ENCODE peak calls at places on chromosome 2, in five cellular contexts. One of them, this sample, is unnamed.
A peak's percentile ranks its signal among the peaks of the same experiment; 100 is the strongest.

GRCh38 chr2:98483257-98483861 is 38.7 kb downstream of the INPP4A start:
- DNase-seq in GM18507: no peak
- DNase-seq in activated T-helper 1 cell treated with anti-CD3 and anti-CD28 coated beads, Interleukin-2, amount 50 U/mL, for 16 hours: no peak
- DNase-seq in RPMI7951: no peak
- DNase-seq in SW480: no peak
- DNase-seq in this sample: no peak

GRCh38 chr2:135762530-135762929 is 20.9 kb downstream of the UBXN4 start:
- DNase-seq in SW480: no peak
- DNase-seq in activated T-helper 1 cell treated with anti-CD3 and anti-CD28 coated beads, Interleukin-2, amount 50 U/mL, for 16 hours: no peak
- DNase-seq in GM18507: no peak
- DNase-seq in RPMI7951: no peak
- DNase-seq in this sample: no peak

GRCh38 chr2:157476915-157477709 is 33.2 kb upstream of the CYTIP start:
- DNase-seq in SW480: no peak
- DNase-seq in RPMI7951: no peak
- DNase-seq in GM18507: no peak
- DNase-seq in activated T-helper 1 cell treated with anti-CD3 and anti-CD28 coated beads, Interleukin-2, amount 50 U/mL, for 16 hours: no peak
- DNase-seq in this sample: peak; percentile 59

GRCh38 chr2:185608799-185609198 is 129.8 kb upstream of the FSIP2 start:
- DNase-seq in GM18507: no peak
- DNase-seq in activated T-helper 1 cell treated with anti-CD3 and anti-CD28 coated beads, Interleukin-2, amount 50 U/mL, for 16 hours: no peak
- DNase-seq in RPMI7951: peak; percentile 25
- DNase-seq in SW480: peak; percentile 5
- DNase-seq in this sample: no peak

GRCh38 chr2:240503375-240503774 is 54.4 kb downstream of the ANKMY1 start:
- DNase-seq in RPMI7951: no peak
- DNase-seq in SW480: no peak
- DNase-seq in GM18507: no peak
- DNase-seq in activated T-helper 1 cell treated with anti-CD3 and anti-CD28 coated beads, Interleukin-2, amount 50 U/mL, for 16 hours: no peak
- DNase-seq in this sample: no peak

GRCh38 chr2:26245810-26246209 is 1.1 kb downstream of the HADHB start:
- DNase-seq in SW480: peak; percentile 46
- DNase-seq in RPMI7951: peak; percentile 37
- DNase-seq in activated T-helper 1 cell treated with anti-CD3 and anti-CD28 coated beads, Interleukin-2, amount 50 U/mL, for 16 hours: no peak
- DNase-seq in GM18507: no peak
- DNase-seq in this sample: peak; percentile 31

GRCh38 chr2:42856891-42857632 is 64.7 kb upstream of the HAAO start:
- DNase-seq in SW480: peak; percentile 97
- DNase-seq in activated T-helper 1 cell treated with anti-CD3 and anti-CD28 coated beads, Interleukin-2, amount 50 U/mL, for 16 hours: no peak
- DNase-seq in GM18507: no peak
- DNase-seq in RPMI7951: peak; percentile 74
- DNase-seq in this sample: no peak

GRCh38 chr2:121583555-121583954 is 52.9 kb downstream of the RNU4ATAC start:
- DNase-seq in activated T-helper 1 cell treated with anti-CD3 and anti-CD28 coated beads, Interleukin-2, amount 50 U/mL, for 16 hours: no peak
- DNase-seq in SW480: no peak
- DNase-seq in GM18507: no peak
- DNase-seq in RPMI7951: no peak
- DNase-seq in this sample: no peak

GRCh38 chr2:29420999-29421856 is 306.0 kb downstream of the CLIP4 start:
- DNase-seq in RPMI7951: no peak
- DNase-seq in GM18507: no peak
- DNase-seq in activated T-helper 1 cell treated with anti-CD3 and anti-CD28 coated beads, Interleukin-2, amount 50 U/mL, for 16 hours: no peak
- DNase-seq in SW480: no peak
- DNase-seq in this sample: no peak

GRCh38 chr2:43743706-43744105 is 30.1 kb upstream of the DYNC2LI1 start:
- DNase-seq in RPMI7951: no peak
- DNase-seq in SW480: no peak
- DNase-seq in GM18507: no peak
- DNase-seq in activated T-helper 1 cell treated with anti-CD3 and anti-CD28 coated beads, Interleukin-2, amount 50 U/mL, for 16 hours: no peak
- DNase-seq in this sample: no peak

GRCh38 chr2:148020036-148020357 is 540 bp downstream of the ORC4 start:
- DNase-seq in activated T-helper 1 cell treated with anti-CD3 and anti-CD28 coated beads, Interleukin-2, amount 50 U/mL, for 16 hours: no peak
- DNase-seq in RPMI7951: no peak
- DNase-seq in GM18507: no peak
- DNase-seq in SW480: no peak
- DNase-seq in this sample: peak; percentile 11

GRCh38 chr2:42136832-42137821 is 32.0 kb upstream of the EML4 start:
- DNase-seq in GM18507: no peak
- DNase-seq in activated T-helper 1 cell treated with anti-CD3 and anti-CD28 coated beads, Interleukin-2, amount 50 U/mL, for 16 hours: no peak
- DNase-seq in SW480: no peak
- DNase-seq in RPMI7951: peak; percentile 63
- DNase-seq in this sample: no peak

GRCh38 chr2:170362895-170363582 is 185.1 kb downstream of the MYO3B start:
- DNase-seq in SW480: no peak
- DNase-seq in RPMI7951: peak; percentile 54
- DNase-seq in GM18507: no peak
- DNase-seq in activated T-helper 1 cell treated with anti-CD3 and anti-CD28 coated beads, Interleukin-2, amount 50 U/mL, for 16 hours: no peak
- DNase-seq in this sample: no peak

GRCh38 chr2:81589406-81589805 is 1284.9 kb upstream of the LRRTM1 start:
- DNase-seq in activated T-helper 1 cell treated with anti-CD3 and anti-CD28 coated beads, Interleukin-2, amount 50 U/mL, for 16 hours: no peak
- DNase-seq in SW480: no peak
- DNase-seq in RPMI7951: no peak
- DNase-seq in GM18507: no peak
- DNase-seq in this sample: no peak

GRCh38 chr2:241065355-241065803 is 36.7 kb downstream of the MTERF4 start:
- DNase-seq in RPMI7951: no peak
- DNase-seq in activated T-helper 1 cell treated with anti-CD3 and anti-CD28 coated beads, Interleukin-2, amount 50 U/mL, for 16 hours: no peak
- DNase-seq in GM18507: no peak
- DNase-seq in SW480: no peak
- DNase-seq in this sample: no peak

GRCh38 chr2:34549710-34550345 is 950.7 kb upstream of the FAM98A start:
- DNase-seq in GM18507: no peak
- DNase-seq in SW480: no peak
- DNase-seq in activated T-helper 1 cell treated with anti-CD3 and anti-CD28 coated beads, Interleukin-2, amount 50 U/mL, for 16 hours: no peak
- DNase-seq in RPMI7951: no peak
- DNase-seq in this sample: no peak

GRCh38 chr2:225104321-225104720 is 62.1 kb upstream of the DOCK10 start:
- DNase-seq in SW480: no peak
- DNase-seq in activated T-helper 1 cell treated with anti-CD3 and anti-CD28 coated beads, Interleukin-2, amount 50 U/mL, for 16 hours: no peak
- DNase-seq in RPMI7951: no peak
- DNase-seq in GM18507: no peak
- DNase-seq in this sample: no peak

GRCh38 chr2:172204309-172204708 is 101.6 kb upstream of the DLX2 start:
- DNase-seq in SW480: no peak
- DNase-seq in GM18507: no peak
- DNase-seq in RPMI7951: no peak
- DNase-seq in activated T-helper 1 cell treated with anti-CD3 and anti-CD28 coated beads, Interleukin-2, amount 50 U/mL, for 16 hours: no peak
- DNase-seq in this sample: no peak

GRCh38 chr2:42881732-42882131 is 89.3 kb upstream of the HAAO start:
- DNase-seq in RPMI7951: peak; percentile 14
- DNase-seq in SW480: peak; percentile 41
- DNase-seq in GM18507: no peak
- DNase-seq in activated T-helper 1 cell treated with anti-CD3 and anti-CD28 coated beads, Interleukin-2, amount 50 U/mL, for 16 hours: no peak
- DNase-seq in this sample: no peak

GRCh38 chr2:146898083-146898482 is 946.7 kb upstream of the ACVR2A start:
- DNase-seq in GM18507: no peak
- DNase-seq in RPMI7951: no peak
- DNase-seq in activated T-helper 1 cell treated with anti-CD3 and anti-CD28 coated beads, Interleukin-2, amount 50 U/mL, for 16 hours: no peak
- DNase-seq in SW480: no peak
- DNase-seq in this sample: no peak

GRCh38 chr2:209391776-209392401 is 32.0 kb upstream of the MAP2 start:
- DNase-seq in GM18507: no peak
- DNase-seq in RPMI7951: peak; percentile 72
- DNase-seq in activated T-helper 1 cell treated with anti-CD3 and anti-CD28 coated beads, Interleukin-2, amount 50 U/mL, for 16 hours: no peak
- DNase-seq in SW480: no peak
- DNase-seq in this sample: no peak

GRCh38 chr2:223970343-223971128 is 13.3 kb downstream of the MRPL44 start:
- DNase-seq in SW480: peak; percentile 29
- DNase-seq in activated T-helper 1 cell treated with anti-CD3 and anti-CD28 coated beads, Interleukin-2, amount 50 U/mL, for 16 hours: peak; percentile 15
- DNase-seq in RPMI7951: peak; percentile 55
- DNase-seq in GM18507: no peak
- DNase-seq in this sample: peak; percentile 49

GRCh38 chr2:201353116-201353515 is 4.0 kb downstream of the FLACC1 start:
- DNase-seq in SW480: no peak
- DNase-seq in RPMI7951: no peak
- DNase-seq in GM18507: no peak
- DNase-seq in activated T-helper 1 cell treated with anti-CD3 and anti-CD28 coated beads, Interleukin-2, amount 50 U/mL, for 16 hours: no peak
- DNase-seq in this sample: no peak

GRCh38 chr2:24084386-24085375 is at the start of gene TP53I3:
- DNase-seq in activated T-helper 1 cell treated with anti-CD3 and anti-CD28 coated beads, Interleukin-2, amount 50 U/mL, for 16 hours: peak; percentile 76
- DNase-seq in GM18507: peak; percentile 75
- DNase-seq in SW480: peak; percentile 94
- DNase-seq in RPMI7951: peak; percentile 90
- DNase-seq in this sample: peak; percentile 83

GRCh38 chr2:15712551-15713342 is 121.1 kb downstream of the DDX1 start:
- DNase-seq in SW480: peak; percentile 83
- DNase-seq in GM18507: no peak
- DNase-seq in activated T-helper 1 cell treated with anti-CD3 and anti-CD28 coated beads, Interleukin-2, amount 50 U/mL, for 16 hours: no peak
- DNase-seq in RPMI7951: no peak
- DNase-seq in this sample: no peak

GRCh38 chr2:28185881-28186280 is 206.8 kb upstream of the FOSL2 start:
- DNase-seq in activated T-helper 1 cell treated with anti-CD3 and anti-CD28 coated beads, Interleukin-2, amount 50 U/mL, for 16 hours: no peak
- DNase-seq in RPMI7951: peak; percentile 43
- DNase-seq in GM18507: no peak
- DNase-seq in SW480: no peak
- DNase-seq in this sample: no peak

GRCh38 chr2:223043164-223043941 is 8.6 kb upstream of the KCNE4 start:
- DNase-seq in SW480: no peak
- DNase-seq in GM18507: no peak
- DNase-seq in RPMI7951: peak; percentile 47
- DNase-seq in activated T-helper 1 cell treated with anti-CD3 and anti-CD28 coated beads, Interleukin-2, amount 50 U/mL, for 16 hours: no peak
- DNase-seq in this sample: no peak

GRCh38 chr2:164073053-164073757 is 337.4 kb upstream of the FIGN start:
- DNase-seq in SW480: no peak
- DNase-seq in GM18507: no peak
- DNase-seq in activated T-helper 1 cell treated with anti-CD3 and anti-CD28 coated beads, Interleukin-2, amount 50 U/mL, for 16 hours: no peak
- DNase-seq in RPMI7951: peak; percentile 39
- DNase-seq in this sample: no peak

GRCh38 chr2:108067820-108068405 is 81.6 kb downstream of the SLC5A7 start:
- DNase-seq in SW480: no peak
- DNase-seq in RPMI7951: no peak
- DNase-seq in activated T-helper 1 cell treated with anti-CD3 and anti-CD28 coated beads, Interleukin-2, amount 50 U/mL, for 16 hours: no peak
- DNase-seq in GM18507: no peak
- DNase-seq in this sample: no peak

GRCh38 chr2:143161982-143162837 is 33.0 kb downstream of the ARHGAP15 start:
- DNase-seq in activated T-helper 1 cell treated with anti-CD3 and anti-CD28 coated beads, Interleukin-2, amount 50 U/mL, for 16 hours: peak; percentile 37
- DNase-seq in GM18507: no peak
- DNase-seq in RPMI7951: peak; percentile 33
- DNase-seq in SW480: peak; percentile 62
- DNase-seq in this sample: peak; percentile 25

GRCh38 chr2:14634885-14635871 is 2.7 kb downstream of the LRATD1 start:
- DNase-seq in SW480: peak; percentile 85
- DNase-seq in RPMI7951: peak; percentile 40
- DNase-seq in GM18507: no peak
- DNase-seq in activated T-helper 1 cell treated with anti-CD3 and anti-CD28 coated beads, Interleukin-2, amount 50 U/mL, for 16 hours: no peak
- DNase-seq in this sample: no peak

GRCh38 chr2:56267412-56267788 is 83.6 kb downstream of the CCDC85A start:
- DNase-seq in RPMI7951: no peak
- DNase-seq in activated T-helper 1 cell treated with anti-CD3 and anti-CD28 coated beads, Interleukin-2, amount 50 U/mL, for 16 hours: no peak
- DNase-seq in GM18507: no peak
- DNase-seq in SW480: no peak
- DNase-seq in this sample: no peak

GRCh38 chr2:197311521-197312033 is 997 bp upstream of the ANKRD44 start:
- DNase-seq in GM18507: no peak
- DNase-seq in SW480: peak; percentile 46
- DNase-seq in activated T-helper 1 cell treated with anti-CD3 and anti-CD28 coated beads, Interleukin-2, amount 50 U/mL, for 16 hours: no peak
- DNase-seq in RPMI7951: no peak
- DNase-seq in this sample: no peak

GRCh38 chr2:75340560-75340959 is 141.2 kb upstream of the TACR1 start:
- DNase-seq in activated T-helper 1 cell treated with anti-CD3 and anti-CD28 coated beads, Interleukin-2, amount 50 U/mL, for 16 hours: no peak
- DNase-seq in SW480: no peak
- DNase-seq in RPMI7951: peak; percentile 18
- DNase-seq in GM18507: no peak
- DNase-seq in this sample: no peak

GRCh38 chr2:62808554-62808953 is 103.0 kb downstream of the EHBP1 start:
- DNase-seq in RPMI7951: no peak
- DNase-seq in SW480: no peak
- DNase-seq in activated T-helper 1 cell treated with anti-CD3 and anti-CD28 coated beads, Interleukin-2, amount 50 U/mL, for 16 hours: no peak
- DNase-seq in GM18507: no peak
- DNase-seq in this sample: no peak

GRCh38 chr2:19947184-19947940 is 42.5 kb downstream of the WDR35 start:
- DNase-seq in SW480: no peak
- DNase-seq in activated T-helper 1 cell treated with anti-CD3 and anti-CD28 coated beads, Interleukin-2, amount 50 U/mL, for 16 hours: no peak
- DNase-seq in GM18507: no peak
- DNase-seq in RPMI7951: no peak
- DNase-seq in this sample: no peak

GRCh38 chr2:36748166-36748565 is 51.7 kb downstream of the VIT start:
- DNase-seq in RPMI7951: no peak
- DNase-seq in GM18507: no peak
- DNase-seq in SW480: no peak
- DNase-seq in activated T-helper 1 cell treated with anti-CD3 and anti-CD28 coated beads, Interleukin-2, amount 50 U/mL, for 16 hours: no peak
- DNase-seq in this sample: no peak

GRCh38 chr2:218885981-218886447 is 5.4 kb downstream of the WNT10A start:
- DNase-seq in activated T-helper 1 cell treated with anti-CD3 and anti-CD28 coated beads, Interleukin-2, amount 50 U/mL, for 16 hours: no peak
- DNase-seq in SW480: peak; percentile 57
- DNase-seq in GM18507: no peak
- DNase-seq in RPMI7951: no peak
- DNase-seq in this sample: no peak

GRCh38 chr2:197777823-197778407 is 7.2 kb downstream of the BOLL start:
- DNase-seq in RPMI7951: peak; percentile 41
- DNase-seq in SW480: peak; percentile 26
- DNase-seq in activated T-helper 1 cell treated with anti-CD3 and anti-CD28 coated beads, Interleukin-2, amount 50 U/mL, for 16 hours: no peak
- DNase-seq in GM18507: no peak
- DNase-seq in this sample: peak; percentile 12